ENCODE peak calls at places on chromosomes 1 and 21, in eight cellular contexts. I is AG04449, G is left ventricle myocardium inferior, L is BJ, V is upper lobe of right lung, J is fibroblast of mammary gland, B is fibroblast of pulmonary artery, F is HFFc6. O is an unnamed sample.

GRCh38 chr1:44425327-44426082 is 20.4 kb downstream of the RNF220 start:
- DNase-seq in B (no peak), L (no peak), G (peak; percentile 28), V (no peak), J (no peak), I (no peak), F (no peak), O (no peak)

GRCh38 chr1:2788506-2789163 is 12.9 kb downstream of the TTC34 start:
- DNase-seq in V (peak; percentile 44), J (no peak), G (no peak), I (no peak), F (no peak), B (no peak), L (no peak), O (no peak)

GRCh38 chr1:210292276-210292851 is 36.3 kb upstream of the HHAT start:
- DNase-seq in I (no peak), J (no peak), F (peak; percentile 54), L (no peak), G (peak; percentile 64), B (peak; percentile 4), V (peak; percentile 93), O (peak; percentile 82)

GRCh38 chr1:31027693-31028526 is 37.6 kb downstream of the PUM1 start:
- DNase-seq in L (no peak), B (peak; percentile 20), V (no peak), I (no peak), F (no peak), J (no peak), G (no peak), O (no peak)

GRCh38 chr21:34219334-34220020 is 144.3 kb upstream of the KCNE2 start:
- DNase-seq in I (peak; percentile 16), J (no peak), B (no peak), G (no peak), F (no peak), L (no peak), V (no peak), O (no peak)

GRCh38 chr1:76802094-76802493 is 65.2 kb upstream of the ST6GALNAC5 start:
- DNase-seq in V (no peak), I (no peak), B (no peak), F (no peak), L (no peak), J (no peak), G (no peak), O (peak; percentile 31)

GRCh38 chr1:245266105-245266504 is 111.3 kb downstream of the KIF26B start:
- DNase-seq in F (no peak), L (no peak), I (no peak), B (no peak), J (no peak), V (no peak), G (no peak), O (no peak)

GRCh38 chr1:84582802-84583587 is 8.8 kb upstream of the CTBS start:
- DNase-seq in B (peak; percentile 74), L (no peak), J (no peak), G (no peak), F (no peak), I (no peak), V (no peak), O (peak; percentile 79)

GRCh38 chr1:202252271-202252670 is 58.7 kb downstream of the LGR6 start:
- DNase-seq in J (no peak), G (no peak), V (peak; percentile 23), F (no peak), I (no peak), L (no peak), B (no peak), O (no peak)

GRCh38 chr1:230423936-230424335 is 2.2 kb downstream of the PGBD5 start:
- DNase-seq in G (no peak), V (no peak), L (no peak), F (no peak), B (no peak), I (no peak), J (no peak), O (no peak)

GRCh38 chr1:225689882-225690459 is 37.0 kb upstream of the ENAH start:
- DNase-seq in F (no peak), G (no peak), J (peak; percentile 62), V (no peak), B (no peak), L (no peak), I (no peak), O (no peak)

GRCh38 chr1:190759807-190760206 is 282.1 kb upstream of the BRINP3 start:
- DNase-seq in J (no peak), L (no peak), G (no peak), B (no peak), V (no peak), F (no peak), I (no peak), O (no peak)

GRCh38 chr1:190752131-190752530 is 274.5 kb upstream of the BRINP3 start:
- DNase-seq in G (no peak), L (no peak), J (no peak), B (no peak), I (no peak), F (no peak), V (no peak), O (no peak)

GRCh38 chr1:190754769-190755168 is 277.1 kb upstream of the BRINP3 start:
- DNase-seq in I (no peak), F (no peak), V (no peak), J (peak; percentile 6), L (no peak), G (no peak), B (peak; percentile 80), O (no peak)
- TF ChIP-seq CTCF in I (peak; percentile 2), F (no peak), V (no peak), J (no peak), L (no peak), G (no peak), B (peak; percentile 31), O (peak; percentile 42)

DNA sequence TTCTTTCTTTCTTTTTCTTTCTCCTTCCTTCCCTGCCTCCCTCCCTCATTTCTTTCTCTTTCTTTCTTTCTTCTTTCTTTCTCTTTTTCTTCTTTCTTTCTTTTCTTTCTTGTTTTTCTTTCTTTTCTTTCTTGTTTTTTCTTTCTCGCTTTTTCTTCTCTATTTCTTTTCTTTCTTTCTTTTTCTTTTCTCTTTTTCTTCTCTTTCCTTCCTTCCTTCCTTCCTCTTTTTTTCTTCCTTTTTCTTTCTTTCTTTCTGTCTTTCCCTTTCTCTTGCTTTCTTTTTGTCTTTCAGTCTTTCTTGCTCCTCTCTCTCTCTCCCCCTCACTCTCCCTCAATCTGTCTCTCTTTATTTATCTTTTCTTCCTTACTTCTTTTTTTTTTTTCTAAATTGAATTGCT is 472.0 kb upstream of the CHRM3 start:
- DNase-seq in J (no peak), F (no peak), L (no peak), V (no peak), I (no peak), B (no peak), G (no peak), O (no peak)
- TF ChIP-seq CTCF in J (no peak), F (no peak), L (no peak), V (no peak), I (no peak), B (no peak), G (no peak), O (no peak)

DNA sequence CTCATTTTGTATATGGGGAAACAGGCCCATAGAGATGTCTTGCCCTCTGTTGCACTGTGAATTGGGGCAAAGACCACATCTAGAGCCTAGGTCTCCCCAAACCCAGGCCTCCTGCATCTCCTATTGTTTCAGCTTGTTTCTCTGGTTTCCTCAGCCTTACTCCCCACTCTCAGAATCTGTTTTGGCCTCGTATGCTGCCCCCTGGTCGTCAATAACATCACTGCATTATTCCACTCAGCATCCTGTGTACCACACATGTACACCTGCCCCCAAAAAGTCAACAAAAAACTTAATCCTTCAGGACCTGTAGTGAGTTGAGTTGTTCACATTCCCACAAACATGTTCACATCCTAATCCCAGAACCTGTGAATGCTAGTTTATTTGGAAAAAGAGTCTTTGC is 184.8 kb downstream of the BRINP2 start:
- DNase-seq in I (no peak), L (no peak), B (peak; percentile 48), F (no peak), J (peak; percentile 57), G (no peak), V (no peak), O (no peak)
- TF ChIP-seq CTCF in I (peak; percentile 49), L (peak; percentile 64), B (peak; percentile 68), F (peak; percentile 43), J (peak; percentile 68), G (peak; percentile 55), V (peak; percentile 40), O (peak; percentile 6)

GRCh38 chr1:188941986-188942385 is 1535.7 kb downstream of the BRINP3 start:
- DNase-seq in G (no peak), B (no peak), J (no peak), F (no peak), L (no peak), V (no peak), I (no peak), O (no peak)

GRCh38 chr1:188937965-188938551 is 1539.6 kb downstream of the BRINP3 start:
- DNase-seq in I (no peak), L (no peak), G (no peak), J (no peak), F (no peak), B (peak; percentile 4), V (no peak), O (peak; percentile 23)
- TF ChIP-seq CTCF in I (no peak), L (no peak), G (no peak), J (no peak), F (no peak), B (peak; percentile 30), V (no peak), O (peak; percentile 84)

GRCh38 chr1:21244986-21245687 is 45.1 kb downstream of the ECE1 start:
- DNase-seq in I (no peak), F (no peak), J (no peak), G (no peak), L (no peak), B (no peak), V (no peak), O (no peak)
- TF ChIP-seq CTCF in I (peak; percentile 28), F (peak; percentile 68), J (peak; percentile 45), G (peak; percentile 29), L (peak; percentile 50), B (peak; percentile 47), V (peak; percentile 30), O (peak; percentile 30)